ENCODE peak calls at places on chromosome 1, in seven cellular contexts. S, A, Y, U, N, O and H are unnamed samples.

GRCh38 chr1:17636612-17637011 is 97.1 kb downstream of the ARHGEF10L start:
- DNase-seq in S (no peak), A (no peak), Y (no peak), U (no peak), N (no peak), O (no peak), H (no peak)

GRCh38 chr1:12472798-12473551 is 145.0 kb downstream of the DHRS3 start:
- DNase-seq in S (no peak), A (no peak), Y (peak), U (no peak), N (no peak), O (no peak), H (no peak)

GRCh38 chr1:206066479-206067171 is 13.7 kb downstream of the RHEX start:
- DNase-seq in S (no peak), A (no peak), Y (peak), U (no peak), N (peak), O (no peak), H (no peak)

GRCh38 chr1:19393051-19393450 is 80.9 kb downstream of the SLC66A1 start:
- DNase-seq in S (no peak), A (no peak), Y (no peak), U (no peak), N (no peak), O (no peak), H (no peak)

GRCh38 chr1:198848206-198848605 is 209.4 kb downstream of the PTPRC start:
- DNase-seq in S (no peak), A (no peak), Y (no peak), U (no peak), N (no peak), O (no peak), H (no peak)

GRCh38 chr1:43232482-43232881 is 37.3 kb upstream of the TMEM125 start:
- DNase-seq in S (no peak), A (no peak), Y (no peak), U (no peak), N (no peak), O (no peak), H (no peak)

GRCh38 chr1:203898458-203899244 is 37.3 kb downstream of the SNRPE start:
- DNase-seq in S (no peak), A (no peak), Y (no peak), U (no peak), N (no peak), O (no peak), H (no peak)

GRCh38 chr1:206590025-206590834 is 22.0 kb downstream of the EIF2D start:
- DNase-seq in S (no peak), A (peak), Y (peak), U (no peak), N (no peak), O (no peak), H (no peak)

GRCh38 chr1:914891-915280 is 8.8 kb upstream of the SAMD11 start:
- DNase-seq in S (no peak), A (no peak), Y (no peak), U (no peak), N (no peak), O (no peak), H (no peak)

GRCh38 chr1:25360596-25361581 is 22.8 kb downstream of the TMEM50A start:
- DNase-seq in S (no peak), A (peak), Y (peak), U (no peak), N (no peak), O (no peak), H (no peak)

GRCh38 chr1:200979574-200980451 is 43.7 kb downstream of the KIF21B start:
- DNase-seq in S (peak), A (peak), Y (peak), U (no peak), N (peak), O (peak), H (peak)

GRCh38 chr1:201137579-201138310 is 10.8 kb upstream of the ASCL5 start:
- DNase-seq in S (no peak), A (no peak), Y (no peak), U (no peak), N (no peak), O (no peak), H (no peak)

GRCh38 chr1:155320661-155321576 is at the start of gene RUSC1:
- DNase-seq in S (peak), A (no peak), Y (peak), U (no peak), N (peak), O (no peak), H (no peak)

GRCh38 chr1:184827600-184828368 is 73.1 kb upstream of the EDEM3 start:
- DNase-seq in S (no peak), A (no peak), Y (no peak), U (no peak), N (no peak), O (no peak), H (no peak)

GRCh38 chr1:203649551-203650011 is 22.9 kb downstream of the ATP2B4 start:
- DNase-seq in S (no peak), A (no peak), Y (no peak), U (no peak), N (no peak), O (no peak), H (no peak)

GRCh38 chr1:234756066-234756783 is 146.2 kb upstream of the IRF2BP2 start:
- DNase-seq in S (no peak), A (no peak), Y (no peak), U (no peak), N (no peak), O (no peak), H (no peak)

GRCh38 chr1:8145525-8145924 is 119.4 kb upstream of the ERRFI1 start:
- DNase-seq in S (no peak), A (no peak), Y (no peak), U (no peak), N (no peak), O (no peak), H (no peak)

GRCh38 chr1:167503626-167504458 is 14.5 kb downstream of the CD247 start:
- DNase-seq in S (no peak), A (no peak), Y (no peak), U (no peak), N (peak), O (no peak), H (no peak)

GRCh38 chr1:206025283-206025820 is 1.7 kb upstream of the CTSE start:
- DNase-seq in S (no peak), A (no peak), Y (no peak), U (no peak), N (no peak), O (no peak), H (no peak)

GRCh38 chr1:44270666-44271628 is 57.7 kb downstream of the DMAP1 start:
- DNase-seq in S (no peak), A (no peak), Y (no peak), U (no peak), N (no peak), O (no peak), H (no peak)

GRCh38 chr1:171655215-171656116 is 3.0 kb upstream of the MYOC start:
- DNase-seq in S (peak), A (peak), Y (peak), U (no peak), N (peak), O (peak), H (peak)

GRCh38 chr1:111154021-111154999 is 14.3 kb downstream of the CEPT1 start:
- DNase-seq in S (no peak), A (no peak), Y (no peak), U (no peak), N (no peak), O (no peak), H (no peak)

GRCh38 chr1:114979278-114979891 is 50.2 kb upstream of the TSHB start:
- DNase-seq in S (peak), A (peak), Y (peak), U (peak), N (peak), O (peak), H (peak)

GRCh38 chr1:27940297-27940696 is 5.5 kb downstream of the SMPDL3B start:
- DNase-seq in S (peak), A (no peak), Y (peak), U (no peak), N (peak), O (peak), H (no peak)
- TF ChIP-seq JUND in S (no peak), A (no peak), Y (peak), U (no peak), N (no peak), O (no peak), H (no peak)

DNA sequence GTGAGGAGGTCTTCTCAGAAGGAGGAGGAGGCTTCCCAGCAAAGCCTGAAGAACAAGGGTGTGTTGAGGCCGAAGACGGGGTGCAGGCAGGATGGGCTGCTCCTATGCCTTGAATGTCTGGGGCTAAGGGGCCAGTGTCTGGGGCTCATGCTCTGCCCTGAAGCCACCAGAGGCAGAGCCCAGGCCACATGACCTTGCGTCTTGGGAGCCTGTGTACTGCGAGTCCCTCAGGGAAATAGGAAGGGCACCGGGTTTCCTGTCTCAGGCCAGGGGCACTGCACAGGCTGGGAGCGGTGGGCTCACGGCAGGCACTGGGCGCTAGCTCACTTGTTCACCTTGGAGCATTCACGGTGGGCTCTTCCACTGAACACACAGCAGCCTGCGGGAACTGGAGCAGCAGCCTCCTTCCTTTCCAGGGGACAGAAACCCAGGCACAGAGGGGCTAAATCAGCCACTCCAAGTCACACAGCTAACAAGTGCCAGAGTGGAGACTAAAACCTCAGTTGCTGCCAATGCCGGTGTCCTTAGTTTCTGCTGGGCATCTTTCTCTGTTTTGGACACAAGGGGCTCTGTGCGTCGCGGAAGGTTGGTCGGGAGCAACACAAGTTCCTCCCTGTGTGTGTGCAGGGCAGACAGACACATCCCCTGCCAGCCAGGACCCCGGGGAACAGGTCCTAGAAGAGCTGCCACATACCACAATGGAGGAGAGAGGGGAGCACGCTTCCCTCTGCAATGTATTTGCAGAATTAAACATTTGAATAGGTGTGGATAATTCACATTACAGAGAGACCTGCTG is 104.8 kb upstream of the C1orf174 start:
- DNase-seq in S (no peak), A (no peak), Y (no peak), U (no peak), N (no peak), O (no peak), H (no peak)
- TF ChIP-seq JUND in S (no peak), A (no peak), Y (no peak), U (no peak), N (no peak), O (no peak), H (no peak)

GRCh38 chr1:27092888-27093287 is 62.0 kb downstream of the SLC9A1 start:
- DNase-seq in S (no peak), A (no peak), Y (no peak), U (no peak), N (no peak), O (no peak), H (no peak)
- TF ChIP-seq JUND in S (no peak), A (no peak), Y (no peak), U (no peak), N (no peak), O (no peak), H (no peak)

GRCh38 chr1:54716299-54717047 is 812 bp downstream of the TTC4 start:
- DNase-seq in S (no peak), A (no peak), Y (no peak), U (peak), N (no peak), O (no peak), H (no peak)
- TF ChIP-seq JUND in S (no peak), A (no peak), Y (no peak), U (no peak), N (no peak), O (no peak), H (no peak)

GRCh38 chr1:229535226-229535625 is 23.3 kb downstream of the ABCB10 start:
- DNase-seq in S (no peak), A (no peak), Y (no peak), U (no peak), N (no peak), O (no peak), H (no peak)

GRCh38 chr1:229526695-229527094 is 18.6 kb upstream of the NUP133 start:
- DNase-seq in S (no peak), A (no peak), Y (no peak), U (no peak), N (no peak), O (no peak), H (no peak)

GRCh38 chr1:229531326-229531725 is 23.2 kb upstream of the NUP133 start:
- DNase-seq in S (no peak), A (no peak), Y (no peak), U (no peak), N (no peak), O (no peak), H (no peak)

DNA sequence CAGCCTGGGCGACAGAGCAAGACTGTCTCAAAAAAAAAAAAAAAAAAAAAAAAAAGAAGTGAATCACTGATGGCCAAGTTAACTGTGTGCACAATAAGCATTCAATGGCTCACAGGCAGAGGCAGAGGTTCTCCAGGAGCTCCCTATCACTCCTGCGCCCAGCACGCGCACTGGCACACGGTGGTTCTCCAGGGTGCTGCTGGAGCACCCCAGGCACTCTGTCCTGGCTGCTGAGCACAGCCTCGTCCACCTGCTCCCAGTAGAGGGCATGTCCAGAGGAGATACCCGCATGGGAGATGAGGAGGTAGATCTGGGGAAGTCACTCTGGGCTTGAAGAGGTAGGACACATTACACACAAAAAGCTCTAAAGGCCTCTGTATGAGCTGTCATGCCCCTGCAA is 21.5 kb upstream of the NUP133 start:
- DNase-seq in S (no peak), A (no peak), Y (no peak), U (no peak), N (no peak), O (no peak), H (no peak)
- TF ChIP-seq JUND in S (no peak), A (no peak), Y (no peak), U (no peak), N (no peak), O (no peak), H (no peak)

DNA sequence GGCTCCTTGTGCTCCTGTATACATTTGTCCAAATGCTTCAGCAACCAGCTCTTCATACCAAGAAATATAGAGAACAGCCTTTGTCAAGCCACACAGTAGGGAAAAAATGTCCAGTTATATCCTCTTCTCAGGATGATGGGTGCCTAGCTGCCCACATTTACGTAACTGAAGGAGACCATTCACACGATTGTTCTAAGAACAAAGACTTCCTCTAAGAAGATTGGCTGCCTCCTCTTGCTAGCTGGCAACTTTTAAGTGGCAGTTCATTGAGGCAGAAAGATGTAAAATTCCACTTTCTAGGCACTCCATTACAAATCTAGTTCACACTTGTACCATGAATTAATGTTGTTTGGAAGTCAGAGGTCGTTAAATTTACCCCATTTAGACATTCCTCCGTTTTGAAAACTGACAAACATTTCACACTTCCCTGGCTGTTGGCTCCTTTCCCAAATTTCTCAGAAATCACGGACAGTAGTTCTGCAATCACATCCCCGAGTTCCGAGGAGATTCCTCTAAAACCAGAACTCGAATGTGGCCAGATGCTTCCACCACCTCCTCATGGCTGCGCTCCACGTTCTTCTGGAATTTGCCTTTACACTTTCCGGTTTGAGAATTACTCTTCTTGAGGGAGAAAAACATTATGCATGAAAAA is 45.6 kb upstream of the CSF1 start:
- DNase-seq in S (no peak), A (no peak), Y (no peak), U (no peak), N (no peak), O (no peak), H (no peak)
- TF ChIP-seq JUND in S (no peak), A (no peak), Y (no peak), U (no peak), N (no peak), O (no peak), H (no peak)

GRCh38 chr1:165954940-165955339 is 127.5 kb downstream of the UCK2 start:
- DNase-seq in S (no peak), A (no peak), Y (no peak), U (no peak), N (no peak), O (no peak), H (no peak)

GRCh38 chr1:165947797-165948455 is 120.5 kb downstream of the UCK2 start:
- DNase-seq in S (no peak), A (no peak), Y (no peak), U (no peak), N (no peak), O (no peak), H (no peak)

GRCh38 chr1:165945911-165946310 is 118.5 kb downstream of the UCK2 start:
- DNase-seq in S (no peak), A (no peak), Y (no peak), U (no peak), N (no peak), O (no peak), H (no peak)

DNA sequence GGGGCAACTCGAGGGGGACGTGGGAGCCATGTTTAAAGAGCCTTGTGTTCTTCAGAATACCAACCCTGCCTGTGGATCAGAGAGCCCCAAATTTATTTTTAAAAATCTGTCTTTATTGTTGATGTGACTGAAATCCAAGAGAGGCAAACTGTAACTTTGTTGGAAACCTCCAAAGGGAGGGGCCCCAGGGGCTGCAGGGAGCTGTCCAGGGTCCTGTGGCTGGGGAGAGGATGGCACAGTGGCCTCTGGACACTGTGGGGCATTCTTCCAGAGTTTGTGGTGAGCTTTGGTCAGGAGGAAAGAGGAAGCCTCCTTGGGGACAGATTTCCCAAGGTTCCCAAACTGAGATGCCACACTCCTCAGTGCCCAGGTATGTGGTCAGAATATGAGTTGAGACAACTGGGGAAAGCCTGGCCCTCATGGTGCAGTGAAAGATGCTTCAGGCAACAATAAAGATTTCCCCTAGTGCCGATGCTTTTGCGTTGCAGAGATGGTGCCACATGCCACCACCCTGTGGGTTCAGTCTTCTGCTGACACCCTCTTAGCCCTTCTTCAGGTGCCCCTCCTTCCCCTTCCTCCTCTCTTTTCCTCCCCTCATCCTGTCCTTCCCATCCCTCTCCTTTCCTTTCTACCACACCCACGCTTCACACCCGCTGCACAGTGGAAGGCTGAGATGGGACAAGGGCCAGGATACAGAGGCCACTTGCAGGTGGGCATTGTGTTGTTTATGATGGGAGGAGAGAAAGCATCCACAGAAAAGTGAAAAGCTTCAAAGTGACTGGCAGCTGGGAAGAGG is 122.1 kb downstream of the UCK2 start:
- DNase-seq in S (no peak), A (no peak), Y (peak), U (no peak), N (peak), O (no peak), H (peak)
- TF ChIP-seq JUND in S (no peak), A (no peak), Y (no peak), U (no peak), N (no peak), O (no peak), H (no peak)